ENCODE peak calls at places on chromosomes 12 and 14, in ten cellular contexts. H is ovary, B is lung, Q is OCI-LY7, O is mesothelial cell of epicardium, P is A549, A is H1, X is GM12864, D is fibroblast of lung, U is psoas muscle. L is an unnamed sample.
A peak's percentile ranks its signal among the peaks of the same experiment; 100 is the strongest.

GRCh38 chr12:9221476-9221875 is 13.3 kb upstream of the PZP start:
- DNase-seq in D (no peak), A (no peak), X (no peak), H (no peak), U (no peak), B (no peak), P (peak; percentile 6), O (no peak), Q (no peak), L (no peak)

GRCh38 chr12:42119085-42119633 is 25.5 kb downstream of the GXYLT1 start:
- DNase-seq in A (no peak), D (peak; percentile 86), Q (no peak), H (no peak), P (no peak), X (no peak), B (no peak), U (no peak), O (no peak), L (no peak)

GRCh38 chr14:35051796-35052195 is 5.7 kb downstream of the FAM177A1 start:
- DNase-seq in A (no peak), U (no peak), X (no peak), H (no peak), D (peak; percentile 53), O (no peak), B (no peak), P (peak; percentile 34), Q (no peak), L (no peak)

GRCh38 chr12:100612557-100612956 is 39.1 kb downstream of the GAS2L3 start:
- DNase-seq in D (no peak), U (no peak), O (no peak), A (no peak), H (no peak), Q (no peak), X (no peak), B (no peak), P (no peak), L (no peak)

GRCh38 chr12:56120158-56120846 is 2.2 kb downstream of the ZC3H10 start:
- DNase-seq in O (no peak), D (peak; percentile 59), U (no peak), P (no peak), X (no peak), Q (no peak), A (no peak), H (peak; percentile 51), B (no peak), L (no peak)

GRCh38 chr14:80426686-80427085 is 215.4 kb upstream of the DIO2 start:
- DNase-seq in U (no peak), D (peak; percentile 58), X (no peak), H (no peak), P (peak; percentile 20), Q (no peak), O (no peak), A (no peak), B (no peak), L (no peak)

GRCh38 chr12:124527861-124528561 is 39.4 kb downstream of the NCOR2 start:
- DNase-seq in O (no peak), P (no peak), D (peak; percentile 51), Q (no peak), U (peak; percentile 68), B (no peak), X (no peak), H (no peak), A (no peak), L (no peak)

GRCh38 chr12:39372929-39373328 is 70.0 kb downstream of the KIF21A start:
- DNase-seq in O (no peak), Q (no peak), B (no peak), P (no peak), A (no peak), U (no peak), X (peak; percentile 60), D (no peak), H (no peak), L (no peak)

GRCh38 chr14:56120091-56120632 is 2.0 kb downstream of the PELI2 start:
- DNase-seq in X (no peak), D (no peak), H (no peak), Q (no peak), P (no peak), B (no peak), U (no peak), A (no peak), O (no peak), L (no peak)

GRCh38 chr14:97319691-97320090 is 522.5 kb downstream of the VRK1 start:
- DNase-seq in Q (no peak), P (no peak), A (no peak), D (no peak), B (no peak), H (no peak), U (no peak), O (no peak), X (no peak), L (no peak)

GRCh38 chr12:124675881-124676688 is 108.7 kb upstream of the NCOR2 start:
- DNase-seq in Q (no peak), A (no peak), P (no peak), U (peak; percentile 80), B (no peak), H (no peak), X (no peak), D (peak; percentile 72), O (no peak), L (no peak)

GRCh38 chr12:2341871-2342270 is 289.1 kb downstream of the CACNA1C start:
- DNase-seq in H (no peak), Q (no peak), U (no peak), P (no peak), D (peak; percentile 84), O (no peak), B (no peak), A (no peak), X (no peak), L (no peak)

GRCh38 chr14:105532735-105533141 is 6.4 kb downstream of the TMEM121 start:
- DNase-seq in H (no peak), B (no peak), U (peak; percentile 47), O (no peak), D (peak; percentile 12), X (no peak), P (peak; percentile 51), A (no peak), Q (peak; percentile 74), L (peak; percentile 33)
- TF ChIP-seq CTCF in H (no peak), B (no peak), U (no peak), O (no peak), D (peak; percentile 48), X (peak; percentile 73), P (peak; percentile 32), A (no peak), Q (peak; percentile 74), L (peak; percentile 41)

GRCh38 chr12:120321382-120322202 is 6.0 kb downstream of the PLA2G1B start:
- DNase-seq in B (no peak), H (no peak), X (no peak), A (no peak), D (no peak), U (no peak), P (peak; percentile 80), Q (no peak), O (no peak), L (no peak)

GRCh38 chr12:120317258-120318105 is 10.1 kb downstream of the PLA2G1B start:
- DNase-seq in P (peak; percentile 100), X (peak; percentile 98), D (peak; percentile 99), O (peak; percentile 98), B (peak; percentile 99), A (peak; percentile 100), Q (peak; percentile 100), H (peak; percentile 99), U (peak; percentile 100), L (peak; percentile 100)

GRCh38 chr12:120314220-120314619 is 12.1 kb downstream of the SIRT4 start:
- DNase-seq in P (peak; percentile 51), D (no peak), H (no peak), Q (peak; percentile 38), B (no peak), X (no peak), U (no peak), O (no peak), A (peak; percentile 66), L (no peak)

DNA sequence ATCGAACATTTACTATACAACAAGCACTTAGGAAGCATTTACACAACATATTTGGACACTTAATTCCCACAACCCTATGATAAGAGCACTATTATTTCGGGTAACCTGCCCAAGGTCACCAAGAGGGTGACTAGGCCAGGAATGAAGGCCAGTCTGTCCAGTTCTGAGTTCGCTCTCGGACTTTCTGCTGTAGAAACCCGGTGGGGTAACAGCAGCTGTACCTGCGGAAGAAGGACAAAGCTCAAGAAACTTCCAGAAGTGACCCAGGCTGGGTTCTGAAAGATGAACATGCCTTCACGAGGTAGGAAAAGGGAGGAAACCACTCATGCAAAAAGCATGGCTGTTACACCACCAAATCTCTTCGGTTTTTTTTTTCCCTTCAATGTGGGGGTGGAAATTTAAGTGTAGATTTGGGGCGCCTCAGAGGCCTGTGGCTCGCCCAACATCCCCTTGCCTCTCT is 10.8 kb downstream of the PLA2G1B start:
- DNase-seq in Q (no peak), B (no peak), A (peak; percentile 47), U (no peak), X (no peak), O (no peak), H (no peak), D (peak; percentile 34), P (no peak), L (no peak)
- TF ChIP-seq CTCF in Q (no peak), B (no peak), A (no peak), U (no peak), X (no peak), O (no peak), H (no peak), D (no peak), P (no peak), L (no peak)

GRCh38 chr14:104187931-104188726 is 49.7 kb downstream of the KIF26A start:
- DNase-seq in Q (no peak), U (no peak), H (no peak), P (no peak), X (no peak), D (no peak), B (no peak), O (no peak), A (no peak), L (no peak)
- TF ChIP-seq CTCF in Q (no peak), U (no peak), H (no peak), P (no peak), X (no peak), D (no peak), B (no peak), O (no peak), A (no peak), L (no peak)

GRCh38 chr12:7060353-7060954 is at the start of gene C1S:
- DNase-seq in A (peak; percentile 63), H (peak; percentile 80), O (no peak), U (peak; percentile 90), B (peak; percentile 78), X (no peak), Q (no peak), D (peak; percentile 93), P (peak; percentile 95), L (no peak)

GRCh38 chr12:7058850-7059249 is 1.7 kb upstream of the C1S start:
- DNase-seq in H (no peak), A (no peak), Q (no peak), D (no peak), B (no peak), O (no peak), U (no peak), P (no peak), X (no peak), L (no peak)

GRCh38 chr12:7059780-7060179 is 738 bp upstream of the C1S start:
- DNase-seq in X (no peak), O (no peak), H (no peak), P (no peak), B (no peak), Q (no peak), D (no peak), U (no peak), A (no peak), L (no peak)

GRCh38 chr12:7061596-7061995 is 1.1 kb downstream of the C1S start:
- DNase-seq in H (peak; percentile 53), A (no peak), D (no peak), X (no peak), U (no peak), B (no peak), Q (no peak), P (no peak), O (no peak), L (no peak)

GRCh38 chr12:7061138-7061537 is 620 bp downstream of the C1S start:
- DNase-seq in O (no peak), X (no peak), Q (no peak), A (no peak), B (no peak), U (no peak), H (peak; percentile 50), D (no peak), P (no peak), L (no peak)
- TF ChIP-seq CTCF in O (no peak), X (no peak), Q (no peak), A (no peak), B (no peak), U (no peak), H (no peak), D (no peak), P (no peak), L (no peak)